ENCODE peak calls at places on chromosome 14, in seven cellular contexts. One of them, this sample, is unnamed.

GRCh38 chr14:104245075-104245474 is 106.7 kb downstream of the KIF26A start:
- DNase-seq in endothelial cell of umbilical vein: no peak
- DNase-seq in A549: no peak
- DNase-seq in spleen: peak
- DNase-seq in adrenal gland: peak
- DNase-seq in body of pancreas: peak
- DNase-seq in tibial nerve: no peak
- DNase-seq in this sample: no peak

GRCh38 chr14:102279688-102280348 is 25.1 kb downstream of the MOK start:
- DNase-seq in endothelial cell of umbilical vein: no peak
- DNase-seq in A549: peak
- DNase-seq in spleen: no peak
- DNase-seq in adrenal gland: peak
- DNase-seq in body of pancreas: no peak
- DNase-seq in tibial nerve: no peak
- DNase-seq in this sample: peak

GRCh38 chr14:103105580-103106168 is 11.1 kb downstream of the EXOC3L4 start:
- DNase-seq in endothelial cell of umbilical vein: no peak
- DNase-seq in A549: no peak
- DNase-seq in spleen: no peak
- DNase-seq in adrenal gland: no peak
- DNase-seq in body of pancreas: no peak
- DNase-seq in tibial nerve: no peak
- DNase-seq in this sample: no peak

GRCh38 chr14:99687284-99688209 is 3.4 kb downstream of the CYP46A1 start:
- DNase-seq in endothelial cell of umbilical vein: no peak
- DNase-seq in A549: no peak
- DNase-seq in spleen: no peak
- DNase-seq in adrenal gland: no peak
- DNase-seq in body of pancreas: peak
- DNase-seq in tibial nerve: no peak
- DNase-seq in this sample: no peak

GRCh38 chr14:103404032-103404918 is 19.1 kb downstream of the MARK3 start:
- DNase-seq in endothelial cell of umbilical vein: peak
- DNase-seq in A549: no peak
- DNase-seq in spleen: no peak
- DNase-seq in adrenal gland: no peak
- DNase-seq in body of pancreas: no peak
- DNase-seq in tibial nerve: no peak
- DNase-seq in this sample: no peak

GRCh38 chr14:69539631-69540410 is 34.9 kb downstream of the CCDC177 start:
- DNase-seq in endothelial cell of umbilical vein: no peak
- DNase-seq in A549: no peak
- DNase-seq in spleen: no peak
- DNase-seq in adrenal gland: peak
- DNase-seq in body of pancreas: peak
- DNase-seq in tibial nerve: peak
- DNase-seq in this sample: no peak

GRCh38 chr14:69571449-69571878 is 3.2 kb downstream of the CCDC177 start:
- DNase-seq in endothelial cell of umbilical vein: no peak
- DNase-seq in A549: no peak
- DNase-seq in spleen: no peak
- DNase-seq in adrenal gland: no peak
- DNase-seq in body of pancreas: no peak
- DNase-seq in tibial nerve: no peak
- DNase-seq in this sample: no peak

GRCh38 chr14:29757188-29757680 is 170.4 kb downstream of the PRKD1 start:
- DNase-seq in endothelial cell of umbilical vein: no peak
- DNase-seq in A549: no peak
- DNase-seq in spleen: no peak
- DNase-seq in adrenal gland: no peak
- DNase-seq in body of pancreas: no peak
- DNase-seq in tibial nerve: no peak
- DNase-seq in this sample: no peak

GRCh38 chr14:75978249-75978731 is 3.5 kb downstream of the TGFB3 start:
- DNase-seq in endothelial cell of umbilical vein: no peak
- DNase-seq in A549: no peak
- DNase-seq in spleen: peak
- DNase-seq in adrenal gland: peak
- DNase-seq in body of pancreas: no peak
- DNase-seq in tibial nerve: no peak
- DNase-seq in this sample: no peak

GRCh38 chr14:61925043-61925442 is 162.8 kb downstream of the SNAPC1 start:
- DNase-seq in endothelial cell of umbilical vein: peak
- DNase-seq in A549: no peak
- DNase-seq in spleen: no peak
- DNase-seq in adrenal gland: no peak
- DNase-seq in body of pancreas: no peak
- DNase-seq in tibial nerve: no peak
- DNase-seq in this sample: no peak

GRCh38 chr14:98227000-98227726 is 1044.8 kb downstream of the BCL11B start:
- DNase-seq in endothelial cell of umbilical vein: no peak
- DNase-seq in A549: no peak
- DNase-seq in spleen: no peak
- DNase-seq in adrenal gland: no peak
- DNase-seq in body of pancreas: no peak
- DNase-seq in tibial nerve: no peak
- DNase-seq in this sample: no peak

GRCh38 chr14:77141592-77142288 is at the start of gene ZDHHC22:
- DNase-seq in endothelial cell of umbilical vein: no peak
- DNase-seq in A549: peak
- DNase-seq in spleen: no peak
- DNase-seq in adrenal gland: no peak
- DNase-seq in body of pancreas: no peak
- DNase-seq in tibial nerve: no peak
- DNase-seq in this sample: no peak

GRCh38 chr14:47660158-47660557 is 15.2 kb downstream of the MDGA2 start:
- DNase-seq in endothelial cell of umbilical vein: no peak
- DNase-seq in A549: no peak
- DNase-seq in spleen: no peak
- DNase-seq in adrenal gland: no peak
- DNase-seq in body of pancreas: no peak
- DNase-seq in tibial nerve: no peak
- DNase-seq in this sample: no peak

GRCh38 chr14:101363880-101364391 is 197.4 kb upstream of the DIO3 start:
- DNase-seq in endothelial cell of umbilical vein: no peak
- DNase-seq in A549: no peak
- DNase-seq in spleen: peak
- DNase-seq in adrenal gland: no peak
- DNase-seq in body of pancreas: no peak
- DNase-seq in tibial nerve: no peak
- DNase-seq in this sample: no peak

GRCh38 chr14:99412122-99413061 is 68.3 kb downstream of the SETD3 start:
- DNase-seq in endothelial cell of umbilical vein: no peak
- DNase-seq in A549: no peak
- DNase-seq in spleen: no peak
- DNase-seq in adrenal gland: no peak
- DNase-seq in body of pancreas: no peak
- DNase-seq in tibial nerve: no peak
- DNase-seq in this sample: no peak

GRCh38 chr14:35285168-35285990 is 6.8 kb upstream of the PSMA6 start:
- DNase-seq in endothelial cell of umbilical vein: peak
- DNase-seq in A549: no peak
- DNase-seq in spleen: no peak
- DNase-seq in adrenal gland: no peak
- DNase-seq in body of pancreas: no peak
- DNase-seq in tibial nerve: no peak
- DNase-seq in this sample: no peak

GRCh38 chr14:29536886-29537511 is 390.6 kb downstream of the PRKD1 start:
- DNase-seq in endothelial cell of umbilical vein: peak
- DNase-seq in A549: no peak
- DNase-seq in spleen: no peak
- DNase-seq in adrenal gland: no peak
- DNase-seq in body of pancreas: no peak
- DNase-seq in tibial nerve: no peak
- DNase-seq in this sample: no peak

GRCh38 chr14:22452330-22452729 is 136.7 kb downstream of the DAD1 start:
- DNase-seq in endothelial cell of umbilical vein: no peak
- DNase-seq in A549: no peak
- DNase-seq in spleen: no peak
- DNase-seq in adrenal gland: no peak
- DNase-seq in body of pancreas: no peak
- DNase-seq in tibial nerve: no peak
- DNase-seq in this sample: no peak

GRCh38 chr14:42475289-42475688 is 868.6 kb downstream of the LRFN5 start:
- DNase-seq in endothelial cell of umbilical vein: no peak
- DNase-seq in A549: no peak
- DNase-seq in spleen: no peak
- DNase-seq in adrenal gland: no peak
- DNase-seq in body of pancreas: no peak
- DNase-seq in tibial nerve: no peak
- DNase-seq in this sample: no peak

GRCh38 chr14:61749264-61749663 is 13.0 kb upstream of the SNAPC1 start:
- DNase-seq in endothelial cell of umbilical vein: peak
- DNase-seq in A549: no peak
- DNase-seq in spleen: no peak
- DNase-seq in adrenal gland: no peak
- DNase-seq in body of pancreas: no peak
- DNase-seq in tibial nerve: no peak
- DNase-seq in this sample: no peak

GRCh38 chr14:106789318-106789717 is 1262.9 kb downstream of the TMEM121 start:
- DNase-seq in endothelial cell of umbilical vein: no peak
- DNase-seq in A549: no peak
- DNase-seq in spleen: no peak
- DNase-seq in adrenal gland: no peak
- DNase-seq in body of pancreas: no peak
- DNase-seq in tibial nerve: no peak
- DNase-seq in this sample: no peak

GRCh38 chr14:50533806-50534205 is 1.4 kb upstream of the MAP4K5 start:
- DNase-seq in endothelial cell of umbilical vein: no peak
- DNase-seq in A549: no peak
- DNase-seq in spleen: no peak
- DNase-seq in adrenal gland: no peak
- DNase-seq in body of pancreas: no peak
- DNase-seq in tibial nerve: no peak
- DNase-seq in this sample: no peak

GRCh38 chr14:50530794-50531193 is 1.6 kb downstream of the MAP4K5 start:
- DNase-seq in endothelial cell of umbilical vein: no peak
- DNase-seq in A549: no peak
- DNase-seq in spleen: no peak
- DNase-seq in adrenal gland: no peak
- DNase-seq in body of pancreas: no peak
- DNase-seq in tibial nerve: no peak
- DNase-seq in this sample: no peak

GRCh38 chr14:50531595-50532501 is 521 bp downstream of the MAP4K5 start:
- DNase-seq in endothelial cell of umbilical vein: peak
- DNase-seq in A549: no peak
- DNase-seq in spleen: peak
- DNase-seq in adrenal gland: peak
- DNase-seq in body of pancreas: peak
- DNase-seq in tibial nerve: peak
- DNase-seq in this sample: no peak

GRCh38 chr14:50533314-50533705 is 941 bp upstream of the MAP4K5 start:
- DNase-seq in endothelial cell of umbilical vein: no peak
- DNase-seq in A549: no peak
- DNase-seq in spleen: no peak
- DNase-seq in adrenal gland: no peak
- DNase-seq in body of pancreas: no peak
- DNase-seq in tibial nerve: no peak
- DNase-seq in this sample: no peak

GRCh38 chr14:50532502-50533313 is at the start of gene MAP4K5:
- DNase-seq in endothelial cell of umbilical vein: peak
- DNase-seq in A549: peak
- DNase-seq in spleen: peak
- DNase-seq in adrenal gland: peak
- DNase-seq in body of pancreas: peak
- DNase-seq in tibial nerve: peak
- DNase-seq in this sample: peak
- TF ChIP-seq POLR2A in endothelial cell of umbilical vein: peak
- TF ChIP-seq POLR2A in A549: peak
- TF ChIP-seq POLR2A in spleen: no peak
- TF ChIP-seq POLR2A in adrenal gland: peak
- TF ChIP-seq POLR2A in body of pancreas: peak
- TF ChIP-seq POLR2A in tibial nerve: peak
- TF ChIP-seq POLR2A in this sample: peak

GRCh38 chr14:65906948-65907347 is 494.4 kb downstream of the FUT8 start:
- DNase-seq in endothelial cell of umbilical vein: no peak
- DNase-seq in A549: no peak
- DNase-seq in spleen: no peak
- DNase-seq in adrenal gland: no peak
- DNase-seq in body of pancreas: no peak
- DNase-seq in tibial nerve: no peak
- DNase-seq in this sample: no peak
- TF ChIP-seq POLR2A in endothelial cell of umbilical vein: no peak
- TF ChIP-seq POLR2A in A549: no peak
- TF ChIP-seq POLR2A in spleen: no peak
- TF ChIP-seq POLR2A in adrenal gland: no peak
- TF ChIP-seq POLR2A in body of pancreas: no peak
- TF ChIP-seq POLR2A in tibial nerve: no peak
- TF ChIP-seq POLR2A in this sample: no peak

DNA sequence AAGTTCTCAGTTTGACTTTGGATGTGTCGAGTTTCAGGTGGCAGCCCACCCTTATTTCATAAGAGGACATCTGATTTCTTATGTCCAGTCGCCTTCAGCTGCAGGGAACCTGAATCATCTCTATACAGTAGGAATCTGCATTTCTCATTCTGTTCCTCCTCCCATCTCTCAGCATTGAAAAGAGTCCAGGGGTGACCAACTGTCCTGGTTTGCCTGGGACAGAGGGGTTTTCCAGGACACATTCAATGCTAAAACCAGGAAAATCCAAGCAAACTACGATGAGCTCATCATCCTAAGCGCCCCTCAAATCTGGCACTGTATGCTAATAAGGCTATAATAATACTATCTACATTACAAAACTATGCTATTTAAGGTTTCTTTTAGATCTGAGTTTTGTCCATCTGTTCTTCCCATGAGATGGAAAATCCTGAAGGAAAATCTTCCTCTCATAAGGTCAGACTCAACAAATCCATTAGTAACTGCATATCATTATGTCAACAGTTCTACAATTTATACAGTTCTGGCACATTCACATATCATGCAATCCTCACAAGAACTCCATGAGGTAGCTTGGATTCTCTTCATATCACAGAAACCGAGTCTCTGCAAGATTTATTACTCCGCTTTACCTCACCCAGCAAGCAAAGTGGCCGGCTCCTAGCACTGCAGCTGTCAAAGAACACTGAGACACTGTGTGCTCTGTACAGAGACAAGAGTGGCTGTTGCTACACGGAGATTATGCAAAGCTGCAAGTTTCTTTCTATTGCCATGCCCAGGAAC is 15.6 kb upstream of the CALM1 start:
- DNase-seq in endothelial cell of umbilical vein: no peak
- DNase-seq in A549: no peak
- DNase-seq in spleen: no peak
- DNase-seq in adrenal gland: peak
- DNase-seq in body of pancreas: peak
- DNase-seq in tibial nerve: peak
- DNase-seq in this sample: no peak
- TF ChIP-seq POLR2A in endothelial cell of umbilical vein: no peak
- TF ChIP-seq POLR2A in A549: no peak
- TF ChIP-seq POLR2A in spleen: no peak
- TF ChIP-seq POLR2A in adrenal gland: peak
- TF ChIP-seq POLR2A in body of pancreas: no peak
- TF ChIP-seq POLR2A in tibial nerve: no peak
- TF ChIP-seq POLR2A in this sample: no peak

DNA sequence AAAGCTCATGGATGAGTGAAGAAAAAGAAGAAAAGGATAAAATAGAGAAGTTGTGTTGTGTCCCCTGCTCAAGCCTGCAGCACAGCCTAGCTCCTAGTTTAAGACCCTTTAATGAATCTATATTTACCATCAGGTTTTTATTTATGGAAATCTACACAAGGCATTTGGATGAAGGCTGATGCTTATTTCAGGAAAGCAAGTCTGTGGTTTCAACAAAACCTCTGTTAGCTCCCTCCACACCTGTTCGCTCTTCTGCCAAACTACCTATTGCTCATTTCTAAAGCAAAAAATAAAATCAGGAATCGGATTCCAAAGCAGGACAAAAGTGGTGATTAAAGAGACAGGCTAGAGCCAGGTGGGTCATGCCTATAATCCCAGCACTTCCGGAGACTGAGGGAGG is 18.9 kb upstream of the MAP3K9 start:
- DNase-seq in endothelial cell of umbilical vein: no peak
- DNase-seq in A549: no peak
- DNase-seq in spleen: no peak
- DNase-seq in adrenal gland: no peak
- DNase-seq in body of pancreas: no peak
- DNase-seq in tibial nerve: no peak
- DNase-seq in this sample: no peak
- TF ChIP-seq POLR2A in endothelial cell of umbilical vein: no peak
- TF ChIP-seq POLR2A in A549: no peak
- TF ChIP-seq POLR2A in spleen: no peak
- TF ChIP-seq POLR2A in adrenal gland: no peak
- TF ChIP-seq POLR2A in body of pancreas: no peak
- TF ChIP-seq POLR2A in tibial nerve: no peak
- TF ChIP-seq POLR2A in this sample: no peak

This sample was measured in H54.